ENCODE peak calls at places on chromosomes 3 and 15, in four cellular contexts. Y is HepG2, H is K562, X is GM12878. G is an unnamed sample.

GRCh38 chr3:52237659-52238172 is 1.2 kb downstream of the TWF2 start:
- DNase-seq in X (no peak), H (peak; percentile 46), Y (no peak), G (peak; percentile 72)

GRCh38 chr15:52805351-52806283 is 15.5 kb upstream of the ONECUT1 start:
- DNase-seq in H (no peak), X (no peak), Y (no peak), G (peak; percentile 88)

GRCh38 chr15:39592500-39592899 is 11.6 kb downstream of the THBS1 start:
- DNase-seq in Y (no peak), X (no peak), H (no peak), G (no peak)

GRCh38 chr3:188202358-188203138 is 48.6 kb downstream of the LPP start:
- DNase-seq in H (peak; percentile 33), X (no peak), Y (peak; percentile 16), G (peak; percentile 65)

GRCh38 chr3:126522363-126522788 is 1.6 kb upstream of the CHST13 start:
- DNase-seq in Y (peak; percentile 60), X (no peak), H (peak; percentile 69), G (peak; percentile 88)

GRCh38 chr3:16906679-16907078 is 21.9 kb downstream of the PLCL2 start:
- DNase-seq in H (no peak), Y (no peak), X (no peak), G (no peak)

GRCh38 chr15:70715840-70716510 is 47.4 kb downstream of the UACA start:
- DNase-seq in H (no peak), Y (no peak), X (no peak), G (no peak)

GRCh38 chr3:11510001-11510760 is 133.5 kb downstream of the VGLL4 start:
- DNase-seq in Y (no peak), H (no peak), X (no peak), G (no peak)

GRCh38 chr3:186162221-186162620 is 53.3 kb upstream of the ETV5 start:
- DNase-seq in Y (no peak), H (no peak), X (no peak), G (no peak)

GRCh38 chr3:50536471-50537180 is 30.9 kb downstream of the C3orf18 start:
- DNase-seq in H (no peak), Y (no peak), X (no peak), G (no peak)

GRCh38 chr3:154981201-154981600 is 98.9 kb upstream of the MME start:
- DNase-seq in H (no peak), Y (no peak), X (no peak), G (no peak)

GRCh38 chr15:51907136-51907862 is 64.3 kb downstream of the LEO1 start:
- DNase-seq in X (no peak), H (peak; percentile 19), Y (peak; percentile 94), G (peak; percentile 60)

GRCh38 chr15:37765809-37766208 is 168.6 kb upstream of the TMCO5A start:
- DNase-seq in H (no peak), X (no peak), Y (no peak), G (peak; percentile 21)

GRCh38 chr15:40090774-40091455 is 17.8 kb downstream of the BMF start:
- DNase-seq in X (no peak), H (no peak), Y (no peak), G (no peak)

GRCh38 chr15:52759969-52760368 is 30.2 kb downstream of the ONECUT1 start:
- DNase-seq in H (no peak), X (no peak), Y (no peak), G (peak; percentile 27)

GRCh38 chr3:185815391-185816282 is 9.2 kb downstream of the IGF2BP2 start:
- DNase-seq in Y (no peak), X (no peak), H (no peak), G (peak; percentile 42)

GRCh38 chr3:1442271-1442670 is 349.4 kb downstream of the CNTN6 start:
- DNase-seq in Y (no peak), H (no peak), X (no peak), G (no peak)

GRCh38 chr3:194622621-194623360 is 10.4 kb downstream of the TMEM44 start:
- DNase-seq in Y (no peak), H (no peak), X (no peak), G (no peak)

GRCh38 chr3:163548005-163548404 is 1530.3 kb downstream of the SI start:
- DNase-seq in X (no peak), Y (no peak), H (no peak), G (no peak)

GRCh38 chr3:53375019-53375418 is 27.7 kb upstream of the DCP1A start:
- DNase-seq in X (no peak), Y (peak; percentile 69), H (peak; percentile 63), G (peak; percentile 88)

GRCh38 chr3:118144919-118145318 is 889.7 kb downstream of the IGSF11 start:
- DNase-seq in X (no peak), Y (no peak), H (no peak), G (peak; percentile 8)

GRCh38 chr3:184726497-184726896 is 14.6 kb upstream of the MAGEF1 start:
- DNase-seq in H (no peak), Y (no peak), X (no peak), G (no peak)

GRCh38 chr3:11245827-11246662 is 26.2 kb upstream of the ATG7 start:
- DNase-seq in Y (no peak), X (no peak), H (no peak), G (no peak)

GRCh38 chr15:98142584-98142983 is 182.1 kb downstream of the ARRDC4 start:
- DNase-seq in Y (no peak), X (no peak), H (no peak), G (peak; percentile 57)

GRCh38 chr3:127848131-127849129 is 26.1 kb upstream of the MGLL start:
- DNase-seq in H (no peak), X (no peak), Y (no peak), G (peak; percentile 17)

GRCh38 chr3:24688446-24689148 is 193.9 kb upstream of the THRB start:
- DNase-seq in H (no peak), X (no peak), Y (peak; percentile 10), G (peak; percentile 64)

GRCh38 chr3:52532517-52532837 is 1.2 kb downstream of the NT5DC2 start:
- DNase-seq in H (peak; percentile 33), Y (peak; percentile 69), X (no peak), G (no peak)

GRCh38 chr3:170038434-170039110 is 777 bp downstream of the GPR160 start:
- DNase-seq in Y (no peak), X (no peak), H (no peak), G (peak; percentile 87)

GRCh38 chr3:127168271-127168670 is 24.7 kb upstream of the PRR23E start:
- DNase-seq in Y (no peak), H (no peak), X (no peak), G (no peak)

GRCh38 chr3:152428577-152428976 is 159.8 kb downstream of the MBNL1 start:
- DNase-seq in X (no peak), H (no peak), Y (no peak), G (no peak)

GRCh38 chr15:89794627-89795241 is 18.6 kb downstream of the MESP2 start:
- DNase-seq in Y (no peak), X (no peak), H (no peak), G (no peak)

GRCh38 chr3:37580237-37580636 is 281.4 kb upstream of the CTDSPL start:
- DNase-seq in X (no peak), Y (no peak), H (no peak), G (no peak)
- TF ChIP-seq POLR2AphosphoS5 in X (no peak), Y (no peak), H (no peak), G (no peak)

GRCh38 chr3:14263317-14264005 is 84.8 kb downstream of the LSM3 start:
- DNase-seq in H (no peak), X (no peak), Y (no peak), G (no peak)

GRCh38 chr3:14262212-14262611 is 83.6 kb downstream of the LSM3 start:
- DNase-seq in H (no peak), Y (no peak), X (no peak), G (no peak)

GRCh38 chr3:14262867-14263266 is 84.2 kb downstream of the LSM3 start:
- DNase-seq in X (no peak), H (no peak), Y (no peak), G (no peak)

GRCh38 chr3:14258906-14259904 is 80.6 kb downstream of the LSM3 start:
- DNase-seq in Y (no peak), H (no peak), X (no peak), G (no peak)

GRCh38 chr3:14261229-14261628 is 82.6 kb downstream of the LSM3 start:
- DNase-seq in X (peak; percentile 16), H (peak; percentile 96), Y (peak; percentile 61), G (peak; percentile 86)
- TF ChIP-seq JUNB in X (no peak), H (no peak), Y (no peak), G (no peak)

GRCh38 chr3:158094235-158094916 is 11.8 kb downstream of the SHOX2 start:
- DNase-seq in X (no peak), Y (no peak), H (no peak), G (peak; percentile 78)
- H3K27me3 ChIP-seq in X (peaks cover 12% of the 10 kb centered on the region), Y (peaks cover 14% of the 10 kb centered on the region), H (no peaks in the 10 kb centered on the region), G (peaks cover 74% of the 10 kb centered on the region)

GRCh38 chr15:61025746-61026256 is 203.3 kb downstream of the RORA start:
- DNase-seq in H (no peak), X (no peak), Y (no peak), G (no peak)
- TF ChIP-seq POLR2AphosphoS5 in H (no peak), X (no peak), Y (no peak), G (no peak)

GRCh38 chr3:12598890-12599289 is 42.0 kb downstream of the MKRN2 start:
- DNase-seq in X (no peak), H (no peak), Y (no peak), G (no peak)
- TF ChIP-seq JUNB in X (no peak), H (no peak), Y (no peak), G (no peak)